ENCODE peak calls at places on chromosomes 3 and 15, in five cellular contexts. G is transverse colon, U is IMR-90, R is dorsolateral prefrontal cortex, V is breast epithelium. L is an unnamed sample.

GRCh38 chr3:190432216-190432615 is 17.5 kb downstream of the TMEM207 start:
- DNase-seq in U (peak; percentile 14), V (no peak), R (no peak), G (no peak), L (no peak)

GRCh38 chr3:188154758-188155574 is 1.0 kb downstream of the LPP start:
- DNase-seq in U (peak; percentile 43), V (no peak), G (peak; percentile 49), R (no peak), L (no peak)

GRCh38 chr3:138365253-138365555 is 16.8 kb downstream of the MRAS start:
- DNase-seq in U (no peak), R (no peak), G (no peak), V (no peak), L (no peak)

GRCh38 chr3:99709686-99710085 is 71.3 kb downstream of the COL8A1 start:
- DNase-seq in U (no peak), V (no peak), R (no peak), G (no peak), L (no peak)

GRCh38 chr3:142958707-142959106 is 4.8 kb downstream of the PAQR9 start:
- DNase-seq in U (peak; percentile 49), V (no peak), G (no peak), R (no peak), L (no peak)

GRCh38 chr3:171825222-171825828 is 15.0 kb upstream of the PLD1 start:
- DNase-seq in R (no peak), G (no peak), U (peak; percentile 96), V (no peak), L (no peak)

GRCh38 chr15:99197861-99198260 is 51.5 kb downstream of the TTC23 start:
- DNase-seq in U (peak; percentile 44), R (no peak), V (no peak), G (no peak), L (no peak)

GRCh38 chr15:61404567-61404966 is 175.5 kb upstream of the RORA start:
- DNase-seq in V (no peak), R (no peak), G (no peak), U (no peak), L (no peak)

GRCh38 chr3:179234244-179234643 is 16.7 kb downstream of the KCNMB3 start:
- DNase-seq in U (peak; percentile 15), G (no peak), R (no peak), V (no peak), L (no peak)

GRCh38 chr3:47370887-47371697 is 9.7 kb upstream of the PTPN23 start:
- DNase-seq in G (peak; percentile 23), U (no peak), R (no peak), V (no peak), L (no peak)

GRCh38 chr3:140724856-140725812 is 47.3 kb downstream of the TRIM42 start:
- DNase-seq in U (no peak), G (no peak), V (no peak), R (no peak), L (no peak)

GRCh38 chr3:41598329-41598728 is 363.6 kb downstream of the ULK4 start:
- DNase-seq in G (no peak), R (no peak), V (no peak), U (no peak), L (no peak)

DNA sequence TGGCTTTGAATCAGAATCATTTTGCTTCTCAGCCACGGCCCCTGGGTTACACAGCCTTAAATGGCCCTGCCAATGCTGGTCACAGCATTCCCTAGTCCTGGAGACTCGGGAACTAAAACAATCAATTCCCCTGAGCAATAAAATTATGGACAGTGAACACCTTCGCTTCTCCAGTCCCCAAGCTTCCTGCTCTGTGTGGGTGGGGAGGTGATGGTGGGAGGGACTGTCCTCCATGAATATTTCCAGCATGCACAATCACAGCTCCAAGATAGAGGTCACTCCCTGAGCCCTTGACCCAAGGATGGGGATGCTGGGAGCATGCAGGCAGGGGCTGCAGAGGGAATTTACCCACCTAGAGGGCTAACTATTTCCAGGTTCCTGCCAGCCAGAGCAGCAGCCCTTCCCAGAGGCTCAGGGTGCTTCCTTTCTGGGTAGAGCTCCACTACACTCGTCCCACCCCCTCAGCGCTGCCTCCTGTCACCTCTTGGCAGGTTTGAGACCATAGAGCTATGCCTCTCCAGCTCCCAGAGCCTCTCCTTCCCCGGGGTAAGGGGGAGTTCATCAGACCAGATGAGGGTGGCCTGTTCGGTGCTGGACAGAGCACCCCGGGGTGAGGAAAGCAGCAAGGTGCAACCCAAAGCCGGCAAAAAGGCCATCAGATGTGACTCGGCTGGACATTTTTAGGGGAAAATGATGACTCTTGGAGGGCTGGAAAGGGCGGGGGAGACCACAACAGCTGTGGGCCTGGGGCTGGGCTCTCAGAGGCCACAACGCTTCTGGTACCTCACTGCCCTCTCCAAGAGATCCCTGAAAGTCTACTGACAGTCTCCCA is 14.5 kb upstream of the CCDC33 start:
- DNase-seq in R (no peak), V (no peak), U (no peak), G (no peak), L (no peak)
- H3K27me3 ChIP-seq in R (peaks cover 2% of the 10 kb centered on the region), V (no peaks in the 10 kb centered on the region), U (peaks cover 69% of the 10 kb centered on the region), G (peaks cover 4% of the 10 kb centered on the region), L (peaks cover 5% of the 10 kb centered on the region)

GRCh38 chr3:181711325-181712135 is at the start of gene SOX2:
- DNase-seq in V (no peak), G (peak; percentile 48), R (peak; percentile 90), U (peak; percentile 4), L (peak; percentile 91)
- H3K27me3 ChIP-seq in V (peaks cover 98% of the 10 kb centered on the region), G (peaks cover 100% of the 10 kb centered on the region), R (peaks cover 30% of the 10 kb centered on the region), U (peaks cover 45% of the 10 kb centered on the region), L (no peaks in the 10 kb centered on the region)

GRCh38 chr15:76059320-76060097 is at the start of gene TMEM266:
- DNase-seq in V (no peak), R (peak; percentile 31), U (peak; percentile 5), G (peak; percentile 15), L (peak; percentile 78)

GRCh38 chr15:76060098-76060989 is 559 bp downstream of the TMEM266 start:
- DNase-seq in V (no peak), R (no peak), G (no peak), U (no peak), L (no peak)

GRCh38 chr15:76058714-76059319 is 968 bp upstream of the TMEM266 start:
- DNase-seq in G (no peak), U (no peak), R (peak; percentile 59), V (no peak), L (peak; percentile 72)

GRCh38 chr15:76056931-76057330 is 2.9 kb upstream of the TMEM266 start:
- DNase-seq in R (no peak), V (no peak), U (no peak), G (no peak), L (no peak)

DNA sequence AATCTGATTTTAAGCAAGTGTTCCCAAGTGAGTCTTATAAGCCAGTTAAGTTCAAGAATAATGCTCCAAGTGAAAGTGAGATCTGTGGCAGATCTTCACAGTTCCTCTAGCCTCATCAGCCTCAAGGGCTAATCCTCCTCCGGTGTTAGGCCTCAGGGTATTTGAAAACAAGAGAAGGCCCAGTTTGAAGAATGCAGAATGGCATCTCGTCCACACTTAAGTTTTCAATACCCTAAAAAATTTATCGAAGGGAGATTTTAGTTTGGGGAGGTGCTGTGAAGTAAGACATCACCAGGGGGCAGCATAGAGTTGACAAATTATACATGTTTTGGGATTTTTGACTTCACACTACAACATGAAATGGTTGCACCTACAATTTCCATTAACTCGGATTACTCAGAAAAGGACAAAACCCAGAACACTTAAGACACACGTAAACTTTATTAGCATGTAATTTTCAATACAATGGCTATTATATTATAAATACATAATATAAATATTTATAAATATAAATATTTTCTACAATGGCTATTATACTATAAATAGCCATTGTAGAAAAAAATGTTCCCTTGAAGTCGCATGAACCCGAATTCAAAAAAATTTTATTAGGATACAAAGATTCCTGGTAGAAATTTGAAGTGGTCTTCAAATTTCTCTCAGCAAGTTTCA is 2.3 kb upstream of the TMEM266 start:
- DNase-seq in G (peak; percentile 14), R (no peak), U (peak; percentile 22), V (no peak), L (peak; percentile 86)
- H3K27me3 ChIP-seq in G (peaks cover 77% of the 10 kb centered on the region), R (no peaks in the 10 kb centered on the region), U (peaks cover 47% of the 10 kb centered on the region), V (peaks cover 5% of the 10 kb centered on the region), L (peaks cover 24% of the 10 kb centered on the region)

DNA sequence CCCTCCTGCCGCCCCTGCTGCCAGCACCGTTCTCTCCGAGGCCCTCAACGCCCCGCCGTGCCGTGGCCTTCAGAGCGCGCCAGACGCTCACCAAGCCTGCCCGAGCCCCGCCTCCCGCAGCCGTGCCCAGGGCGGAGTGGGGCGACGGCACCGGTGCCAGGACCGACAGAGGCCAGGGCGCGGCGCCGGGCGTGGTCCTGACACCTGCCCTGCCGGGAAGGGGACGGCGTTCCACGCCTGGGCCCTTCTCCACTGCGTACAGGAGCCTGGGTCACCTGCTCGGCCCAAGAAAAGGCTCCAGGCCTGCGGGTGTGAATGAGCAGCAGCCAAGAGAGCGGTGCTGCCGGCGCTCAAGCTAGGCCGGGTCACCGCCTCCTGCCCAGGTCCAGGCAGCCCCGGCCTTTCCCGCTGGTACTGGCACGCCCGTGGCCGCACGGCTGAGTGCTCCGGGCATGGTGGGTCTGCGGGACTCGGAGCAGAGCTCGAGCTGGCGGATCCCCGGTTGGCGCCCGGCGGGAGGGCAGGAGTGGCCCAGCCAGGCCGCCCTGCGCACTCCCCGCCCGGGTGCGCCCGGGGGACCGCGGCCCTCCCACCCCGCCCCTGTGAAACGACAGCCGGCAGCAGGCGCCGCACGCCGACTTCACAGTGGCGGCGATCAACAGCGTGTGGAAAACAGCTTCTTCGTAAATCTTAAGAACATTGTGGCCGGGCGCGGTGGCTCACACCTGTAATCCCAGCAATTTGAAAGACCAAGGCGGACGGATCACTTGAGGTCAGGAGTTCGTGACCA is 4.2 kb downstream of the OCA2 start:
- DNase-seq in G (peak; percentile 92), R (no peak), U (no peak), V (no peak), L (no peak)
- H3K27me3 ChIP-seq in G (peaks cover 85% of the 10 kb centered on the region), R (peaks cover 48% of the 10 kb centered on the region), U (peaks cover 44% of the 10 kb centered on the region), V (peaks cover 59% of the 10 kb centered on the region), L (no peaks in the 10 kb centered on the region)

GRCh38 chr3:181700168-181701087 is 11.3 kb upstream of the SOX2 start:
- DNase-seq in U (peak; percentile 54), G (peak; percentile 64), R (peak; percentile 68), V (no peak), L (peak; percentile 90)

GRCh38 chr3:181704421-181705066 is 7.2 kb upstream of the SOX2 start:
- DNase-seq in G (no peak), V (no peak), R (no peak), U (no peak), L (no peak)

GRCh38 chr3:181707980-181708379 is 3.7 kb upstream of the SOX2 start:
- DNase-seq in R (no peak), U (no peak), G (no peak), V (no peak), L (peak; percentile 90)

GRCh38 chr3:181705081-181705480 is 6.6 kb upstream of the SOX2 start:
- DNase-seq in G (no peak), V (no peak), R (no peak), U (no peak), L (no peak)

GRCh38 chr3:181703701-181704420 is 7.9 kb upstream of the SOX2 start:
- DNase-seq in G (no peak), R (peak; percentile 78), V (no peak), U (no peak), L (no peak)
- H3K27me3 ChIP-seq in G (peaks cover 100% of the 10 kb centered on the region), R (peaks cover 32% of the 10 kb centered on the region), V (peaks cover 100% of the 10 kb centered on the region), U (peaks cover 28% of the 10 kb centered on the region), L (no peaks in the 10 kb centered on the region)

DNA sequence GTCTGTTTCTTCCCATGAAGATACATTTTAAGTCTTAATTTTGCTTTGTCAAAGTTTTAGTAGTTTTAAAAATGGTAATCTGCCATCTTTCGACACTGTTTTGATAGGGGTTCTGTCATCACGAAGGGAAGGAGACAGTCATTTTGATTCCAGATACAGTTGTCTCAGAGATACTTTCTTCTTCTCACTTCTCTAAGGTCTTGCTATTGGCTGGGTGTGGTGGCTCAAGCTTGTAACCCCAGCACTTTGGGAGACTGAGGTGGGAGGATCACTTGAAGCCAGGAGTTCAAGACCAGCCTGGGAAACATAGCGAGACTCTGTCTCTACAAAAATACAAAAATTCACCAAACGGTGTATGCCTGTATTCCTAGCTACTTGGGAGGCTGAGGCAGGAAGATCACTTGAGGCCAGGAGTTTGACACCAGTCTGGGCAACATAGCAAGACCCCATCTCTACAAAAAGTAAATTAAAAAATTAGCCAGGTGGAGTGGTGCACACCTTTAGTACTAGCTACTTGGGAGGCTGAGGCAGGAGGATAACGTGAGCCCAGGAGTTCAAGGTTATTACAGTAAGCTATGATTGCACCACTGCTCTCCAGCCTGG is 3.3 kb downstream of the RAB8B start:
- DNase-seq in R (no peak), V (peak; percentile 6), G (no peak), U (no peak), L (no peak)
- H3K27me3 ChIP-seq in R (no peaks in the 10 kb centered on the region), V (no peaks in the 10 kb centered on the region), G (no peaks in the 10 kb centered on the region), U (no peaks in the 10 kb centered on the region), L (no peaks in the 10 kb centered on the region)

L was measured in HAP-1.